ENCODE peak calls at places on chromosomes 3 and 15, in seven cellular contexts. D is cardiac muscle cell; K is stimulated activated CD4-positive, alpha-beta T cell treated with anti-CD3 and anti-CD28 coated beads, Interleukin-4, amount 100 ng/mL, for 24 hours; M is stimulated activated naive CD8-positive, alpha-beta T cell treated with anti-CD3 and anti-CD28 coated beads, Interleukin-15, amount 100 ng/mL, for 72 hours; B is nephron progenitor cell; T is bronchial epithelial cell; A is neuronal stem cell. Z is an unnamed sample.

GRCh38 chr3:150721285-150722130 is 17.8 kb upstream of the ERICH6 start:
- DNase-seq in T (peak), B (peak), A (peak), K (no peak), M (peak), D (peak), Z (no peak)

GRCh38 chr15:68311859-68312557 is 34.5 kb downstream of the FEM1B start:
- DNase-seq in D (no peak), B (no peak), M (no peak), K (no peak), T (no peak), A (no peak), Z (no peak)

GRCh38 chr15:42890161-42890913 is 30.2 kb downstream of the TTBK2 start:
- DNase-seq in T (peak), B (no peak), A (no peak), K (no peak), D (peak), M (no peak), Z (no peak)

GRCh38 chr15:25850154-25851111 is 12.7 kb downstream of the ATP10A start:
- DNase-seq in B (peak), M (peak), D (peak), K (peak), T (peak), A (peak), Z (peak)

GRCh38 chr3:64792458-64792857 is 104.7 kb upstream of the ADAMTS9 start:
- DNase-seq in D (peak), A (no peak), B (no peak), T (no peak), M (no peak), K (no peak), Z (no peak)

GRCh38 chr3:4835616-4836043 is 143.6 kb upstream of the BHLHE40 start:
- DNase-seq in A (no peak), D (peak), B (no peak), K (peak), T (peak), M (no peak), Z (no peak)

GRCh38 chr3:127942613-127943012 is 27.6 kb downstream of the KBTBD12 start:
- DNase-seq in T (no peak), B (no peak), D (no peak), A (no peak), M (no peak), K (no peak), Z (no peak)

GRCh38 chr3:134352031-134352671 is 22.1 kb downstream of the AMOTL2 start:
- DNase-seq in M (no peak), B (no peak), K (no peak), A (no peak), T (peak), D (peak), Z (no peak)

GRCh38 chr3:51974963-51975856 is at the start of gene ABHD14A:
- DNase-seq in T (peak), M (peak), A (peak), D (peak), K (peak), B (peak), Z (peak)

GRCh38 chr3:5078151-5078550 is 43.9 kb upstream of the ARL8B start:
- DNase-seq in A (no peak), M (no peak), D (no peak), T (peak), B (no peak), K (no peak), Z (no peak)

GRCh38 chr3:126101521-126101982 is 17.6 kb upstream of the SLC41A3 start:
- DNase-seq in K (no peak), T (no peak), A (no peak), B (no peak), M (no peak), D (no peak), Z (no peak)

GRCh38 chr3:146543461-146544012 is 870 bp downstream of the PLSCR1 start:
- DNase-seq in A (no peak), B (no peak), K (no peak), M (no peak), D (peak), T (peak), Z (no peak)

GRCh38 chr15:55186331-55186730 is 10.4 kb downstream of the RSL24D1 start:
- DNase-seq in A (no peak), B (no peak), T (no peak), M (no peak), K (no peak), D (no peak), Z (no peak)

GRCh38 chr3:56302417-56302816 is 165.8 kb downstream of the ERC2 start:
- DNase-seq in D (no peak), A (no peak), B (no peak), T (no peak), K (no peak), M (no peak), Z (no peak)

GRCh38 chr3:68163961-68164360 is 509.5 kb upstream of the SUCLG2 start:
- DNase-seq in A (no peak), D (no peak), K (no peak), T (no peak), M (no peak), B (no peak), Z (no peak)

GRCh38 chr3:140219923-140220452 is 285.0 kb downstream of the CLSTN2 start:
- DNase-seq in M (no peak), A (no peak), K (no peak), T (no peak), D (no peak), B (no peak), Z (no peak)

GRCh38 chr15:44541282-44541958 is 4.5 kb downstream of the EIF3J start:
- DNase-seq in A (no peak), T (peak), K (no peak), B (no peak), D (peak), M (no peak), Z (no peak)

GRCh38 chr3:42704136-42704841 is 1.7 kb upstream of the HHATL start:
- DNase-seq in T (no peak), K (no peak), M (no peak), B (no peak), A (no peak), D (no peak), Z (no peak)

GRCh38 chr3:32376098-32376497 is 15.6 kb upstream of the CMTM7 start:
- DNase-seq in A (no peak), M (no peak), K (no peak), T (no peak), D (peak), B (no peak), Z (no peak)

GRCh38 chr15:48520376-48521155 is 124.9 kb downstream of the FBN1 start:
- DNase-seq in T (no peak), A (no peak), K (no peak), B (no peak), M (no peak), D (no peak), Z (no peak)

GRCh38 chr15:68972201-68973065 is 42.1 kb upstream of the NOX5 start:
- DNase-seq in T (no peak), D (no peak), A (no peak), B (no peak), M (no peak), K (no peak), Z (no peak)

GRCh38 chr15:100129677-100130076 is 212.1 kb downstream of the ADAMTS17 start:
- DNase-seq in B (no peak), A (no peak), T (no peak), D (no peak), M (no peak), K (no peak), Z (no peak)

GRCh38 chr3:197209366-197210260 is 88.8 kb downstream of the DLG1 start:
- DNase-seq in D (no peak), M (no peak), T (no peak), K (no peak), A (no peak), B (no peak), Z (no peak)

GRCh38 chr3:12286927-12287726 is 1.7 kb upstream of the PPARG start:
- DNase-seq in K (no peak), B (peak), D (peak), M (no peak), T (no peak), A (no peak), Z (no peak)

GRCh38 chr3:46497556-46498265 is at the start of gene RTP3:
- DNase-seq in D (no peak), B (no peak), K (no peak), A (no peak), M (no peak), T (no peak), Z (no peak)

GRCh38 chr15:69059170-69059943 is 44.9 kb downstream of the NOX5 start:
- DNase-seq in M (peak), T (peak), B (peak), D (peak), K (peak), A (peak), Z (peak)

GRCh38 chr3:129485681-129486056 is 42.8 kb upstream of the RHO start:
- DNase-seq in K (no peak), B (no peak), A (no peak), D (peak), M (no peak), T (peak), Z (no peak)

GRCh38 chr3:16200411-16200810 is 25.9 kb downstream of the GALNT15 start:
- DNase-seq in A (no peak), B (no peak), M (no peak), D (no peak), K (no peak), T (peak), Z (no peak)

GRCh38 chr15:89523101-89523500 is 26.7 kb upstream of the RHCG start:
- DNase-seq in B (no peak), K (no peak), A (no peak), T (no peak), M (no peak), D (no peak), Z (no peak)

GRCh38 chr3:124896824-124897526 is 9.8 kb upstream of the ITGB5 start:
- DNase-seq in A (no peak), M (no peak), B (no peak), K (no peak), D (no peak), T (no peak), Z (no peak)

GRCh38 chr3:61864886-61865285 is 303.5 kb downstream of the PTPRG start:
- DNase-seq in D (no peak), T (no peak), A (no peak), K (no peak), M (no peak), B (no peak), Z (no peak)

GRCh38 chr3:160296591-160296990 is 71.4 kb downstream of the C3orf80 start:
- DNase-seq in K (no peak), A (no peak), B (no peak), M (no peak), D (peak), T (no peak), Z (no peak)

GRCh38 chr3:141979050-141979671 is 102.7 kb downstream of the ATP1B3 start:
- DNase-seq in D (peak), T (peak), B (no peak), A (no peak), K (no peak), M (no peak), Z (no peak)

GRCh38 chr15:80437492-80437891 is 33.3 kb downstream of the ARNT2 start:
- DNase-seq in D (peak), M (no peak), T (peak), K (no peak), B (no peak), A (no peak), Z (no peak)